ENCODE peak calls at places on chromosomes 16 and 17, in seven cellular contexts. O, R, I, H, D, W and F are unnamed samples.

GRCh38 chr17:58330997-58331814 is 2.6 kb upstream of the TSPOAP1 start:
- DNase-seq in D (peak; percentile 59), R (no peak), O (peak; percentile 88), W (no peak), I (no peak), H (no peak), F (peak; percentile 27)

GRCh38 chr16:977096-977701 is 4.4 kb upstream of the SOX8 start:
- DNase-seq in I (no peak), W (no peak), O (no peak), D (no peak), R (no peak), H (no peak), F (no peak)

GRCh38 chr16:69672998-69673713 is 53.2 kb downstream of the NQO1 start:
- DNase-seq in H (no peak), R (no peak), O (no peak), D (no peak), W (no peak), I (no peak), F (no peak)

GRCh38 chr17:61002316-61002736 is 324.7 kb downstream of the BCAS3 start:
- DNase-seq in H (no peak), W (peak; percentile 10), I (peak; percentile 71), D (no peak), R (no peak), O (peak; percentile 48), F (no peak)

GRCh38 chr17:7204335-7204734 is 15.3 kb downstream of the DLG4 start:
- DNase-seq in R (no peak), D (no peak), W (no peak), H (no peak), I (no peak), O (no peak), F (peak; percentile 65)

GRCh38 chr16:48330847-48331204 is 54.4 kb downstream of the SIAH1 start:
- DNase-seq in R (no peak), H (no peak), O (no peak), I (no peak), W (no peak), D (no peak), F (no peak)

GRCh38 chr17:47862621-47863440 is 11.9 kb upstream of the SP6 start:
- DNase-seq in O (no peak), R (peak; percentile 41), H (peak; percentile 50), I (peak; percentile 65), D (no peak), W (no peak), F (no peak)

GRCh38 chr17:53924530-53925455 is 102.1 kb downstream of the KIF2B start:
- DNase-seq in I (no peak), W (no peak), D (no peak), O (no peak), H (no peak), R (no peak), F (no peak)

GRCh38 chr17:6711081-6711674 is 2.0 kb downstream of the SLC13A5 start:
- DNase-seq in D (peak; percentile 13), H (no peak), R (no peak), O (no peak), W (no peak), I (no peak), F (no peak)

GRCh38 chr16:61182416-61182815 is 853.8 kb downstream of the CDH8 start:
- DNase-seq in I (no peak), H (no peak), D (no peak), R (no peak), W (no peak), O (no peak), F (no peak)

GRCh38 chr17:76547183-76547641 is 7.4 kb downstream of the PRCD start:
- DNase-seq in H (no peak), I (peak; percentile 83), D (peak; percentile 79), W (peak; percentile 80), O (peak; percentile 70), R (no peak), F (peak; percentile 39)

GRCh38 chr17:60766778-60767190 is 89.1 kb downstream of the BCAS3 start:
- DNase-seq in R (no peak), D (no peak), I (no peak), H (no peak), W (no peak), O (peak; percentile 44), F (no peak)

GRCh38 chr17:57987582-57988300 is at the start of gene VEZF1:
- DNase-seq in W (peak; percentile 93), H (no peak), O (peak; percentile 86), D (peak; percentile 92), I (peak; percentile 75), R (no peak), F (peak; percentile 51)

GRCh38 chr17:72004476-72005331 is 116.1 kb upstream of the SOX9 start:
- DNase-seq in H (no peak), W (peak; percentile 18), D (no peak), O (peak; percentile 80), R (no peak), I (peak; percentile 2), F (no peak)

GRCh38 chr17:71801301-71801700 is 319.5 kb upstream of the SOX9 start:
- DNase-seq in I (peak; percentile 10), W (no peak), D (no peak), H (no peak), O (no peak), R (no peak), F (no peak)

GRCh38 chr16:31491778-31492418 is 9.0 kb downstream of the SLC5A2 start:
- DNase-seq in R (no peak), W (no peak), I (no peak), O (no peak), D (no peak), H (no peak), F (no peak)

GRCh38 chr17:78284146-78284545 is 52.7 kb downstream of the TMEM235 start:
- DNase-seq in H (peak; percentile 19), W (no peak), D (no peak), O (no peak), R (no peak), I (peak; percentile 78), F (no peak)

GRCh38 chr16:10979717-10980601 is 35.6 kb downstream of the CLEC16A start:
- DNase-seq in R (no peak), D (no peak), H (no peak), O (no peak), I (peak; percentile 72), W (no peak), F (no peak)

GRCh38 chr17:29004081-29004692 is 1.6 kb downstream of the SEZ6 start:
- DNase-seq in D (no peak), W (no peak), R (no peak), I (peak; percentile 26), H (no peak), O (no peak), F (no peak)

GRCh38 chr17:30091166-30091670 is 25.4 kb upstream of the NSRP1 start:
- DNase-seq in O (no peak), W (no peak), H (no peak), I (peak; percentile 56), R (no peak), D (no peak), F (no peak)

GRCh38 chr17:64326420-64327054 is 63.5 kb upstream of the TEX2 start:
- DNase-seq in R (no peak), W (no peak), H (no peak), I (peak; percentile 99), D (no peak), O (peak; percentile 43), F (no peak)

GRCh38 chr17:9432867-9433495 is 142.6 kb downstream of the STX8 start:
- DNase-seq in W (no peak), D (no peak), H (no peak), I (no peak), R (no peak), O (peak; percentile 31), F (no peak)

GRCh38 chr17:38918129-38918913 is 7.1 kb upstream of the LASP1NB start:
- DNase-seq in R (no peak), I (no peak), D (no peak), W (no peak), O (no peak), H (no peak), F (no peak)

GRCh38 chr17:83203472-83204221 is 124.2 kb downstream of the METRNL start:
- DNase-seq in I (no peak), H (no peak), W (no peak), O (no peak), D (no peak), R (no peak), F (no peak)
- TF ChIP-seq CTCF in I (no peak), H (no peak), W (no peak), O (no peak), D (no peak), R (no peak), F (no peak)

GRCh38 chr16:4313563-4314531 is 2.0 kb upstream of the GLIS2 start:
- DNase-seq in I (peak; percentile 57), W (peak; percentile 87), H (no peak), R (no peak), O (peak; percentile 66), D (no peak), F (no peak)
- TF ChIP-seq CTCF in I (peak; percentile 52), W (peak; percentile 70), H (peak; percentile 66), R (peak; percentile 97), O (peak; percentile 71), D (peak; percentile 48), F (peak; percentile 42)

DNA sequence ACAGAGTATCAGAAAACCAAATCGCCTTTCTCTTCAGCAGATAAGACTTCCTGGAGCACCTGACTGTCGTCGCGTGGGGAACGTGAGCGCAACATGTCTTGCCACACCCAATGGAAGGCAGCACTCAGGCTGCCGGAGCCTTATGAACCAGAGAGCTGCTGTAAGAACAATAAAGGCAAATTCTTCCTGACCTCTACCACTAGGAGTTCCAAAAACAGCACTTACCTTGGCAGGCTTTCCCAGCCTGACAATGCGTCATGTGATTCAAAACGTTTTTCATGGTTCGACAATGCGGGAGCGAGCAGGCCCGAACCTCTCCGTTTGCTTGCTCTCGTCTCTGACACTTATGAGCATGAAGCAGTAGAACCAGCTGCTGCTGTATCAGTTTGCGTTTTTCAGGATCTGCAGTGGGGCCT is 75.8 kb upstream of the TRAP1 start:
- DNase-seq in O (no peak), H (no peak), R (no peak), I (peak; percentile 50), D (no peak), W (no peak), F (no peak)
- TF ChIP-seq CTCF in O (no peak), H (no peak), R (no peak), I (no peak), D (no peak), W (no peak), F (no peak)

GRCh38 chr16:47323241-47323640 is 137.6 kb downstream of the ITFG1 start:
- DNase-seq in D (no peak), I (no peak), O (no peak), H (no peak), R (no peak), W (no peak), F (no peak)
- TF ChIP-seq CTCF in D (no peak), I (no peak), O (no peak), H (no peak), R (no peak), W (no peak), F (no peak)